ENCODE peak calls at places on chromosomes 5 and 9, in four cellular contexts. W is endothelial cell of umbilical vein, G is HL-60, O is SK-N-MC. R is an unnamed sample.

GRCh38 chr9:35179347-35180271 is 17.8 kb downstream of the UNC13B start:
- DNase-seq in W (no peak), G (no peak), O (no peak), R (no peak)

GRCh38 chr5:141695627-141696180 is 13.7 kb upstream of the ARAP3 start:
- DNase-seq in W (peak), G (no peak), O (no peak), R (no peak)

GRCh38 chr5:119359737-119360413 is 4.1 kb downstream of the TNFAIP8 start:
- DNase-seq in W (no peak), G (no peak), O (no peak), R (no peak)

GRCh38 chr9:129988607-129989361 is 54.2 kb downstream of the FNBP1 start:
- DNase-seq in W (no peak), G (no peak), O (no peak), R (no peak)

GRCh38 chr5:96177303-96177869 is 215.7 kb upstream of the ELL2 start:
- DNase-seq in W (no peak), G (no peak), O (no peak), R (no peak)

GRCh38 chr9:124267271-124267807 is 9.6 kb downstream of the NEK6 start:
- DNase-seq in W (peak), G (peak), O (no peak), R (no peak)

GRCh38 chr5:170606939-170607338 is 103.1 kb downstream of the KCNIP1 start:
- DNase-seq in W (no peak), G (no peak), O (no peak), R (no peak)

GRCh38 chr9:98929096-98929495 is 14.6 kb upstream of the COL15A1 start:
- DNase-seq in W (no peak), G (no peak), O (peak), R (no peak)

GRCh38 chr5:138824924-138825863 is 49.9 kb downstream of the LRRTM2 start:
- DNase-seq in W (peak), G (no peak), O (no peak), R (no peak)

GRCh38 chr9:134211811-134212460 is 47.6 kb upstream of the RNU6ATAC start:
- DNase-seq in W (no peak), G (no peak), O (no peak), R (no peak)

GRCh38 chr5:24819841-24820240 is 175.1 kb upstream of the CDH10 start:
- DNase-seq in W (no peak), G (no peak), O (no peak), R (no peak)

GRCh38 chr9:127946728-127947127 is 9.1 kb upstream of the DPM2 start:
- DNase-seq in W (no peak), G (no peak), O (no peak), R (no peak)

GRCh38 chr9:127945942-127946341 is 8.3 kb upstream of the DPM2 start:
- DNase-seq in W (no peak), G (no peak), O (no peak), R (no peak)

GRCh38 chr9:127950513-127951210 is 13.0 kb upstream of the DPM2 start:
- DNase-seq in W (no peak), G (no peak), O (no peak), R (no peak)

GRCh38 chr9:127949827-127950512 is 12.3 kb upstream of the DPM2 start:
- DNase-seq in W (no peak), G (no peak), O (no peak), R (no peak)

GRCh38 chr9:127947841-127948710 is 10.4 kb upstream of the DPM2 start:
- DNase-seq in W (no peak), G (no peak), O (no peak), R (no peak)
- H3K27ac ChIP-seq in W (no peak), G (no peak), O (no peak), R (peak)

GRCh38 chr5:65721775-65722574 is at the start of the genes NLN and SGTB:
- DNase-seq in W (peak), G (peak), O (no peak), R (no peak)
- TF ChIP-seq POLR2AphosphoS5 in W (no peak), G (no peak), O (peak), R (peak)

GRCh38 chr5:16885635-16886365 is 50.3 kb downstream of the MYO10 start:
- DNase-seq in W (no peak), G (no peak), O (no peak), R (no peak)
- H3K27ac ChIP-seq in W (no peak), G (no peak), O (peak), R (peak)

GRCh38 chr9:78006734-78007133 is 24.9 kb downstream of the GNAQ start:
- DNase-seq in W (no peak), G (no peak), O (no peak), R (no peak)
- TF ChIP-seq POLR2AphosphoS5 in W (no peak), G (no peak), O (no peak), R (no peak)

DNA sequence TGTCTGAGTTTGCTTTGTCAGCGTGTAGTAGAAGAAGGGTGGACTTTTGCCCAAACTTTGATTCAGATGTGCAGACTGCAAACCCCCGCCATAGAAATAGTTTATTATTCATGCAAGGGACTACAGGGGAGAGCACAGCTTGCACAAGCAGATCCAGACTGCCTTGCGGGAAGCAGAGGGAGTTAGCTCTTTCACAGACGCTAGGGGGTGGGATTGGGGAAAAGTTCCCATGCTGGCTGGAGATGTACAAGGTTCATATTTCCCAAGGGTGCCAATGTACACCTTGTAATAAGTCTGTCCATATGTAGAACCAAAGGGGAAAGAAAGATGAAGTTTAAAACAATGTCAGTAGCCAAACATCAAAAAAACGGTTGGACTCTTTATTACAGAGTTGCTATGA is 749.7 kb upstream of the COX7C start:
- DNase-seq in W (no peak), G (no peak), O (no peak), R (no peak)
- H3K27ac ChIP-seq in W (no peak), G (no peak), O (no peak), R (no peak)

GRCh38 chr5:76547891-76548524 is 75.2 kb downstream of the F2RL2 start:
- DNase-seq in W (no peak), G (no peak), O (no peak), R (no peak)

GRCh38 chr5:76545184-76545583 is 78.0 kb downstream of the F2RL2 start:
- DNase-seq in W (no peak), G (no peak), O (no peak), R (no peak)

GRCh38 chr5:76548525-76549229 is 74.5 kb downstream of the F2RL2 start:
- DNase-seq in W (no peak), G (no peak), O (no peak), R (no peak)

GRCh38 chr5:76546497-76547102 is 76.6 kb downstream of the F2RL2 start:
- DNase-seq in W (no peak), G (no peak), O (no peak), R (no peak)

GRCh38 chr5:76547242-76547890 is 75.8 kb downstream of the F2RL2 start:
- DNase-seq in W (no peak), G (no peak), O (no peak), R (no peak)
- TF ChIP-seq POLR2AphosphoS5 in W (no peak), G (no peak), O (no peak), R (no peak)

GRCh38 chr5:41527201-41527779 is 16.9 kb upstream of the PLCXD3 start:
- DNase-seq in W (peak), G (no peak), O (no peak), R (peak)

GRCh38 chr5:41522193-41522786 is 11.9 kb upstream of the PLCXD3 start:
- DNase-seq in W (no peak), G (no peak), O (no peak), R (no peak)

GRCh38 chr5:41532485-41532884 is 22.1 kb upstream of the PLCXD3 start:
- DNase-seq in W (no peak), G (no peak), O (no peak), R (no peak)

GRCh38 chr5:41524174-41524573 is 13.8 kb upstream of the PLCXD3 start:
- DNase-seq in W (no peak), G (peak), O (no peak), R (no peak)

DNA sequence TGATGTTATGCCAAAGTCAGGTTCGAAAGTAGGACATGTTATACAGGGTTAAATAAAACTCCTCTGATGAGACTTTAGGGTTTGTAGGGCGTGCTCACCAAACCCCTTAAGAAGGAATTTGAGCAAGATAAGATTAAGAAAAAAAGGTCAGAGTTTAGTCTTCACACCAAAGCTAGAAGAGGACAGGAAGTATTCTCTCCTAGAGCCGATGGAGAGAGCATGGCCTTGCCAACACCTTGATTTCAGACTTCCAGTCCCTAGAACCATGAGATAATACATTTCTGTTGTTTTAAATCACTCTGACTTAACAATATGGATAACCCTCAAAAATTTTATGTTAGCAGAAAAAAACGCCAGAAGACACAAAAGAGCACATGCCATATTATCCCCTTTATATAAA is 16.3 kb upstream of the PLCXD3 start:
- DNase-seq in W (no peak), G (no peak), O (no peak), R (no peak)
- H3K27ac ChIP-seq in W (no peak), G (no peak), O (no peak), R (no peak)

R was measured in Panc1.